ENCODE peak calls at places on chromosome 21, in nine cellular contexts. Q is NCI-H1436; Y is NCI-H1105; L is MV-4-11; Z is effector CD4-positive, alpha-beta T cell; R is choroid plexus epithelial cell; G is NCI-H2081; M is activated CD4-positive, alpha-beta T cell treated with anti-CD3 and anti-CD28 coated beads, Interleukin-2, amount 50 U/mL, for 1 hour; A is stimulated activated CD8-positive, alpha-beta memory T cell treated with anti-CD3 and anti-CD28 coated beads, Interleukin-12 subunit alpha, Interleukin-12 subunit beta, amount 100 ng/mL, for 4 hours. F is an unnamed sample.

GRCh38 chr21:29849735-29850176 is 90.0 kb downstream of the GRIK1 start:
- DNase-seq in Q (peak), Y (peak), L (peak), Z (peak), R (peak), G (peak), M (peak), A (no peak), F (peak)

GRCh38 chr21:46375560-46376230 is 51.7 kb downstream of the PCNT start:
- DNase-seq in Q (no peak), Y (no peak), L (no peak), Z (no peak), R (no peak), G (no peak), M (no peak), A (no peak), F (no peak)

GRCh38 chr21:26846036-26846931 is 1.1 kb upstream of the ADAMTS1 start:
- DNase-seq in Q (no peak), Y (no peak), L (no peak), Z (no peak), R (peak), G (no peak), M (no peak), A (no peak), F (peak)

GRCh38 chr21:45209046-45209445 is 78.6 kb downstream of the POFUT2 start:
- DNase-seq in Q (no peak), Y (no peak), L (no peak), Z (no peak), R (peak), G (no peak), M (no peak), A (no peak), F (peak)

GRCh38 chr21:37582613-37583012 is 216.0 kb downstream of the DYRK1A start:
- DNase-seq in Q (no peak), Y (no peak), L (peak), Z (no peak), R (peak), G (no peak), M (no peak), A (no peak), F (peak)

GRCh38 chr21:34913786-34914185 is 135.3 kb downstream of the RUNX1 start:
- DNase-seq in Q (no peak), Y (no peak), L (no peak), Z (no peak), R (no peak), G (no peak), M (no peak), A (no peak), F (no peak)

GRCh38 chr21:32727478-32727727 is 410 bp downstream of the SYNJ1 start:
- DNase-seq in Q (no peak), Y (no peak), L (no peak), Z (no peak), R (no peak), G (no peak), M (no peak), A (no peak), F (no peak)

GRCh38 chr21:45192332-45192731 is 95.4 kb downstream of the POFUT2 start:
- DNase-seq in Q (no peak), Y (no peak), L (no peak), Z (no peak), R (no peak), G (no peak), M (no peak), A (no peak), F (no peak)

GRCh38 chr21:36699546-36700294 is 805 bp downstream of the SIM2 start:
- DNase-seq in Q (no peak), Y (peak), L (no peak), Z (no peak), R (no peak), G (no peak), M (no peak), A (no peak), F (peak)

GRCh38 chr21:29056538-29057050 is 16.9 kb downstream of the CCT8 start:
- DNase-seq in Q (no peak), Y (no peak), L (no peak), Z (no peak), R (no peak), G (no peak), M (no peak), A (no peak), F (no peak)

F was measured in astrocyte of the hippocampus.